ENCODE peak calls at places on chromosome 5, in seven cellular contexts. One of them, this sample, is unnamed.

GRCh38 chr5:107604146-107604910 is 66.4 kb downstream of the EFNA5 start:
- DNase-seq in K562: no peak
- DNase-seq in HepG2: no peak
- DNase-seq in H1: no peak
- DNase-seq in GM12878: no peak
- DNase-seq in SK-N-SH: no peak
- DNase-seq in HCT116: no peak
- DNase-seq in this sample: no peak

GRCh38 chr5:7856855-7857254 is 5.9 kb upstream of the CFAP90 start:
- DNase-seq in HepG2: peak; percentile 38
- DNase-seq in K562: peak; percentile 34
- DNase-seq in GM12878: no peak
- DNase-seq in SK-N-SH: peak; percentile 65
- DNase-seq in HCT116: peak; percentile 15
- DNase-seq in H1: peak; percentile 56
- DNase-seq in this sample: peak; percentile 12

GRCh38 chr5:58407042-58407709 is 52.7 kb downstream of the PLK2 start:
- DNase-seq in GM12878: no peak
- DNase-seq in K562: no peak
- DNase-seq in H1: no peak
- DNase-seq in SK-N-SH: no peak
- DNase-seq in HCT116: no peak
- DNase-seq in HepG2: no peak
- DNase-seq in this sample: peak; percentile 25

GRCh38 chr5:55597014-55597981 is 62.5 kb upstream of the PLPP1 start:
- DNase-seq in HCT116: peak; percentile 54
- DNase-seq in HepG2: no peak
- DNase-seq in H1: peak; percentile 37
- DNase-seq in SK-N-SH: no peak
- DNase-seq in GM12878: no peak
- DNase-seq in K562: no peak
- DNase-seq in this sample: no peak

GRCh38 chr5:35129276-35129675 is 81.5 kb upstream of the AGXT2 start:
- DNase-seq in GM12878: no peak
- DNase-seq in K562: no peak
- DNase-seq in SK-N-SH: no peak
- DNase-seq in HCT116: no peak
- DNase-seq in HepG2: no peak
- DNase-seq in H1: no peak
- DNase-seq in this sample: no peak

GRCh38 chr5:145495741-145496140 is 339.4 kb downstream of the PRELID2 start:
- DNase-seq in HepG2: peak; percentile 2
- DNase-seq in K562: no peak
- DNase-seq in GM12878: no peak
- DNase-seq in HCT116: peak; percentile 89
- DNase-seq in SK-N-SH: no peak
- DNase-seq in H1: no peak
- DNase-seq in this sample: peak; percentile 77

GRCh38 chr5:100623719-100624118 is 88.5 kb downstream of the FAM174A start:
- DNase-seq in HCT116: no peak
- DNase-seq in GM12878: no peak
- DNase-seq in H1: no peak
- DNase-seq in K562: no peak
- DNase-seq in HepG2: no peak
- DNase-seq in SK-N-SH: no peak
- DNase-seq in this sample: no peak

GRCh38 chr5:53037141-53037859 is 48.1 kb downstream of the ITGA2 start:
- DNase-seq in HCT116: peak; percentile 38
- DNase-seq in HepG2: no peak
- DNase-seq in GM12878: no peak
- DNase-seq in K562: no peak
- DNase-seq in SK-N-SH: no peak
- DNase-seq in H1: no peak
- DNase-seq in this sample: peak; percentile 76

GRCh38 chr5:171152382-171152781 is 156.7 kb upstream of the TLX3 start:
- DNase-seq in SK-N-SH: peak; percentile 17
- DNase-seq in HCT116: peak; percentile 22
- DNase-seq in GM12878: no peak
- DNase-seq in HepG2: no peak
- DNase-seq in K562: no peak
- DNase-seq in H1: no peak
- DNase-seq in this sample: no peak

GRCh38 chr5:57482671-57483106 is at the start of gene ACTBL2:
- DNase-seq in K562: no peak
- DNase-seq in SK-N-SH: no peak
- DNase-seq in H1: no peak
- DNase-seq in HCT116: no peak
- DNase-seq in GM12878: no peak
- DNase-seq in HepG2: no peak
- DNase-seq in this sample: no peak

GRCh38 chr5:153496835-153497234 is 6.4 kb downstream of the GRIA1 start:
- DNase-seq in H1: no peak
- DNase-seq in SK-N-SH: peak; percentile 35
- DNase-seq in HCT116: peak; percentile 13
- DNase-seq in GM12878: no peak
- DNase-seq in K562: peak; percentile 19
- DNase-seq in HepG2: no peak
- DNase-seq in this sample: peak; percentile 8

GRCh38 chr5:135317286-135317685 is 81.7 kb downstream of the MACROH2A1 start:
- DNase-seq in SK-N-SH: no peak
- DNase-seq in GM12878: no peak
- DNase-seq in HCT116: no peak
- DNase-seq in HepG2: no peak
- DNase-seq in H1: peak; percentile 6
- DNase-seq in K562: no peak
- DNase-seq in this sample: no peak

GRCh38 chr5:37940931-37941623 is 101.2 kb upstream of the GDNF start:
- DNase-seq in HepG2: no peak
- DNase-seq in SK-N-SH: no peak
- DNase-seq in HCT116: no peak
- DNase-seq in GM12878: no peak
- DNase-seq in H1: no peak
- DNase-seq in K562: no peak
- DNase-seq in this sample: no peak

GRCh38 chr5:149646564-149646963 is 65.3 kb downstream of the ARHGEF37 start:
- DNase-seq in SK-N-SH: peak; percentile 80
- DNase-seq in H1: no peak
- DNase-seq in HepG2: no peak
- DNase-seq in HCT116: no peak
- DNase-seq in GM12878: no peak
- DNase-seq in K562: peak; percentile 47
- DNase-seq in this sample: no peak

GRCh38 chr5:40578501-40579451 is 100.9 kb upstream of the PTGER4 start:
- DNase-seq in SK-N-SH: no peak
- DNase-seq in HCT116: no peak
- DNase-seq in GM12878: peak; percentile 76
- DNase-seq in H1: no peak
- DNase-seq in HepG2: no peak
- DNase-seq in K562: no peak
- DNase-seq in this sample: peak; percentile 78

GRCh38 chr5:142357469-142358090 is 32.8 kb upstream of the SPRY4 start:
- DNase-seq in SK-N-SH: no peak
- DNase-seq in HCT116: no peak
- DNase-seq in H1: no peak
- DNase-seq in GM12878: no peak
- DNase-seq in HepG2: no peak
- DNase-seq in K562: no peak
- DNase-seq in this sample: no peak

GRCh38 chr5:179486596-179487051 is 63.7 kb upstream of the RUFY1 start:
- DNase-seq in K562: no peak
- DNase-seq in SK-N-SH: no peak
- DNase-seq in H1: no peak
- DNase-seq in HCT116: no peak
- DNase-seq in HepG2: no peak
- DNase-seq in GM12878: no peak
- DNase-seq in this sample: no peak

GRCh38 chr5:8848997-8849585 is 696.8 kb downstream of the SEMA5A start:
- DNase-seq in HepG2: no peak
- DNase-seq in HCT116: no peak
- DNase-seq in H1: no peak
- DNase-seq in GM12878: no peak
- DNase-seq in SK-N-SH: no peak
- DNase-seq in K562: no peak
- DNase-seq in this sample: no peak

GRCh38 chr5:118249386-118249785 is 739.0 kb downstream of the DTWD2 start:
- DNase-seq in HepG2: no peak
- DNase-seq in K562: no peak
- DNase-seq in H1: no peak
- DNase-seq in HCT116: no peak
- DNase-seq in SK-N-SH: no peak
- DNase-seq in GM12878: no peak
- DNase-seq in this sample: no peak

GRCh38 chr5:23352437-23352836 is 155.0 kb upstream of the PRDM9 start:
- DNase-seq in K562: no peak
- DNase-seq in SK-N-SH: no peak
- DNase-seq in GM12878: no peak
- DNase-seq in H1: peak; percentile 48
- DNase-seq in HCT116: no peak
- DNase-seq in HepG2: peak; percentile 15
- DNase-seq in this sample: no peak

GRCh38 chr5:19193631-19194030 is 794.4 kb downstream of the CDH18 start:
- DNase-seq in HCT116: no peak
- DNase-seq in HepG2: no peak
- DNase-seq in H1: no peak
- DNase-seq in SK-N-SH: no peak
- DNase-seq in GM12878: no peak
- DNase-seq in K562: no peak
- DNase-seq in this sample: no peak

GRCh38 chr5:164204338-164204946 is 699.0 kb downstream of the MAT2B start:
- DNase-seq in HCT116: no peak
- DNase-seq in HepG2: no peak
- DNase-seq in SK-N-SH: no peak
- DNase-seq in H1: no peak
- DNase-seq in GM12878: no peak
- DNase-seq in K562: no peak
- DNase-seq in this sample: no peak

GRCh38 chr5:123444016-123444415 is 20.8 kb upstream of the CEP120 start:
- DNase-seq in HCT116: no peak
- DNase-seq in H1: no peak
- DNase-seq in K562: no peak
- DNase-seq in GM12878: no peak
- DNase-seq in SK-N-SH: no peak
- DNase-seq in HepG2: no peak
- DNase-seq in this sample: no peak

GRCh38 chr5:75734913-75735789 is 17.9 kb upstream of the POC5 start:
- DNase-seq in SK-N-SH: peak; percentile 63
- DNase-seq in HCT116: peak; percentile 3
- DNase-seq in GM12878: peak; percentile 5
- DNase-seq in HepG2: peak; percentile 43
- DNase-seq in H1: peak; percentile 51
- DNase-seq in K562: no peak
- DNase-seq in this sample: no peak

GRCh38 chr5:132771559-132771998 is 5.5 kb downstream of the SEPTIN8 start:
- DNase-seq in HCT116: no peak
- DNase-seq in SK-N-SH: no peak
- DNase-seq in HepG2: peak; percentile 90
- DNase-seq in H1: no peak
- DNase-seq in GM12878: no peak
- DNase-seq in K562: no peak
- DNase-seq in this sample: no peak

DNA sequence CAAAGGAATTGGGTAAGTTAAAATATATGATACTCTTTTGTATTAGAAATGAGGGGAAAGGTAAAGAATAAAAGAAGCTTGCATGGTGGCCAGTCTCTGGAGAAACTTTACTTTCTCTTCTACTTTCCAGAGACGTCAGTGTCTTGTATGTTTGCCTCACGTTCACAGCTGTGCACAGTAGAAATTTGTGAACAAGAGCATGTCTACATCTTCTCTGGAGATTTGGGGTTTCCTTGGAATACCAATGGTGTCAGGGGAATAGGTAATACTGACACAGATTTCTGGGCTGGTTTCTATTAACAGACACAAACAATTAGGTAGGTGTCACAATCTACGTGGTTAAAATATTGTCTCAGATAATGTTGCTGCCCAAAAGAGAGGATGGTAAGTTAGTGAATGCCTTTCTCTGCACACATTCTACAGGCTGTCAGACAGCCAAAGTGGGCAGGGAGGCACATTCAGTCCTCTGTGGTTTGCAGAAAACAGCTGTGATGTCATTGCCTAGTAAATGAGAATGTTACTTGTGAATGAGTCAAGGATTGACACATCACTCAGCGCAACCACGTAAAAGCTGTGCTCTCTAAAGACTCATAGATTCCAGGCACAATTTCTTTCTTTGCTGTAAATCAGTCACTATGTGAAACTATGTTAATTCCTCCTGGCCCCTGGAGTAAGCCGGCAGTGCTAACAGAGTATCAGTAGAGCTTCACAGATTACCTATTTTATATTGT is 397.1 kb downstream of the MAN2A1 start:
- DNase-seq in SK-N-SH: no peak
- DNase-seq in K562: no peak
- DNase-seq in H1: no peak
- DNase-seq in GM12878: no peak
- DNase-seq in HepG2: no peak
- DNase-seq in HCT116: no peak
- DNase-seq in this sample: peak; percentile 22
- TF ChIP-seq POLR2AphosphoS5 in SK-N-SH: no peak
- TF ChIP-seq POLR2AphosphoS5 in K562: no peak
- TF ChIP-seq POLR2AphosphoS5 in H1: no peak
- TF ChIP-seq POLR2AphosphoS5 in GM12878: no peak
- TF ChIP-seq POLR2AphosphoS5 in HepG2: no peak
- TF ChIP-seq POLR2AphosphoS5 in HCT116: no peak
- TF ChIP-seq POLR2AphosphoS5 in this sample: no peak

GRCh38 chr5:111514087-111514486 is 1.8 kb upstream of the STARD4 start:
- DNase-seq in K562: no peak
- DNase-seq in GM12878: no peak
- DNase-seq in SK-N-SH: no peak
- DNase-seq in H1: no peak
- DNase-seq in HCT116: no peak
- DNase-seq in HepG2: no peak
- DNase-seq in this sample: no peak
- H3K9me3 ChIP-seq in K562: no peaks in the 10 kb centered on the region
- H3K9me3 ChIP-seq in GM12878: no peaks in the 10 kb centered on the region
- H3K9me3 ChIP-seq in SK-N-SH: no peaks in the 10 kb centered on the region
- H3K9me3 ChIP-seq in H1: no peaks in the 10 kb centered on the region
- H3K9me3 ChIP-seq in HCT116: no peaks in the 10 kb centered on the region
- H3K9me3 ChIP-seq in HepG2: no peaks in the 10 kb centered on the region
- H3K9me3 ChIP-seq in this sample: no peaks in the 10 kb centered on the region

DNA sequence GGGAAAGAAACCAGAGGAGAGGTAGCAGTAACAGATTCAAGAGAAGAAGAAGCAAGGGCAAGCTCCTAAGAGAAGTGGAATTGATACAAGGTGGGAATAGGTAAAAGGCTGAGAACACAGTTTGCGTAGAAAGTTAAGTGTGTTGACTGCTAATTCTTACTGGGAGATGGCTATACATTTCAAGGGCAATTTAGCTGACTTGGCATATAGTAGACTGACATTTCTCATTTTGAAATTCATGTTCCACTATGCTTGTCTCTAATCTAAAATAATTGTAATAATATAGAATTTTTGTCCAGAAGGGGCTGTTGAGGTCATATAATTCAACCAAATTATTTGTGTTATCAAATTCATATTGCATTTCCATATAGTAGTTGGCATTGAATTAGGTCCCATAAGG is 144.0 kb downstream of the ATG10 start:
- DNase-seq in HCT116: no peak
- DNase-seq in K562: no peak
- DNase-seq in SK-N-SH: no peak
- DNase-seq in HepG2: no peak
- DNase-seq in H1: no peak
- DNase-seq in GM12878: no peak
- DNase-seq in this sample: no peak
- TF ChIP-seq SIN3A in HCT116: no peak
- TF ChIP-seq SIN3A in K562: no peak
- TF ChIP-seq SIN3A in SK-N-SH: no peak
- TF ChIP-seq SIN3A in HepG2: no peak
- TF ChIP-seq SIN3A in H1: no peak
- TF ChIP-seq SIN3A in GM12878: no peak
- TF ChIP-seq SIN3A in this sample: no peak

GRCh38 chr5:169716287-169716686 is 79.2 kb downstream of the DOCK2 start:
- DNase-seq in SK-N-SH: no peak
- DNase-seq in K562: no peak
- DNase-seq in HCT116: no peak
- DNase-seq in H1: no peak
- DNase-seq in GM12878: no peak
- DNase-seq in HepG2: no peak
- DNase-seq in this sample: no peak
- TF ChIP-seq POLR2AphosphoS5 in SK-N-SH: no peak
- TF ChIP-seq POLR2AphosphoS5 in K562: no peak
- TF ChIP-seq POLR2AphosphoS5 in HCT116: no peak
- TF ChIP-seq POLR2AphosphoS5 in H1: no peak
- TF ChIP-seq POLR2AphosphoS5 in GM12878: no peak
- TF ChIP-seq POLR2AphosphoS5 in HepG2: no peak
- TF ChIP-seq POLR2AphosphoS5 in this sample: no peak